ENCODE peak calls at places on chromosomes 16 and 17, in nine cellular contexts. One of them, this sample, is unnamed.
A peak's percentile ranks its signal among the peaks of the same experiment; 100 is the strongest.

GRCh38 chr17:21297597-21297996 is 13.1 kb downstream of the MAP2K3 start:
- DNase-seq in esophagus muscularis mucosa: no peak
- DNase-seq in heart left ventricle: peak; percentile 52
- DNase-seq in Peyer's patch: no peak
- DNase-seq in right lobe of liver: no peak
- DNase-seq in H1: no peak
- DNase-seq in stomach: no peak
- DNase-seq in ovary: no peak
- DNase-seq in transverse colon: no peak
- DNase-seq in this sample: no peak

GRCh38 chr17:82754297-82755208 is 2.7 kb downstream of the TBCD start:
- DNase-seq in esophagus muscularis mucosa: no peak
- DNase-seq in heart left ventricle: no peak
- DNase-seq in Peyer's patch: no peak
- DNase-seq in right lobe of liver: no peak
- DNase-seq in H1: peak; percentile 61
- DNase-seq in stomach: no peak
- DNase-seq in ovary: no peak
- DNase-seq in transverse colon: peak; percentile 39
- DNase-seq in this sample: no peak

GRCh38 chr17:15947331-15947730 is 2.4 kb downstream of the ADORA2B start:
- DNase-seq in esophagus muscularis mucosa: no peak
- DNase-seq in heart left ventricle: no peak
- DNase-seq in Peyer's patch: no peak
- DNase-seq in right lobe of liver: no peak
- DNase-seq in H1: no peak
- DNase-seq in stomach: no peak
- DNase-seq in ovary: no peak
- DNase-seq in transverse colon: peak; percentile 72
- DNase-seq in this sample: no peak

GRCh38 chr17:63316100-63316499 is 130.0 kb downstream of the CYB561 start:
- DNase-seq in esophagus muscularis mucosa: no peak
- DNase-seq in heart left ventricle: no peak
- DNase-seq in Peyer's patch: no peak
- DNase-seq in right lobe of liver: no peak
- DNase-seq in H1: no peak
- DNase-seq in stomach: no peak
- DNase-seq in ovary: no peak
- DNase-seq in transverse colon: no peak
- DNase-seq in this sample: no peak

GRCh38 chr17:17151055-17151454 is 55.1 kb downstream of the PLD6 start:
- DNase-seq in esophagus muscularis mucosa: no peak
- DNase-seq in heart left ventricle: no peak
- DNase-seq in Peyer's patch: no peak
- DNase-seq in right lobe of liver: no peak
- DNase-seq in H1: no peak
- DNase-seq in stomach: no peak
- DNase-seq in ovary: no peak
- DNase-seq in transverse colon: no peak
- DNase-seq in this sample: no peak

GRCh38 chr17:79831367-79832210 is 7.7 kb downstream of the CBX4 start:
- DNase-seq in esophagus muscularis mucosa: no peak
- DNase-seq in heart left ventricle: peak; percentile 86
- DNase-seq in Peyer's patch: no peak
- DNase-seq in right lobe of liver: peak; percentile 94
- DNase-seq in H1: no peak
- DNase-seq in stomach: peak; percentile 91
- DNase-seq in ovary: peak; percentile 62
- DNase-seq in transverse colon: no peak
- DNase-seq in this sample: no peak

GRCh38 chr17:81519284-81520020 is 6.9 kb upstream of the ACTG1 start:
- DNase-seq in esophagus muscularis mucosa: no peak
- DNase-seq in heart left ventricle: peak; percentile 75
- DNase-seq in Peyer's patch: peak; percentile 64
- DNase-seq in right lobe of liver: peak; percentile 48
- DNase-seq in H1: no peak
- DNase-seq in stomach: peak; percentile 81
- DNase-seq in ovary: no peak
- DNase-seq in transverse colon: peak; percentile 87
- DNase-seq in this sample: peak; percentile 40

GRCh38 chr16:75380870-75381269 is 52.4 kb downstream of the CFDP1 start:
- DNase-seq in esophagus muscularis mucosa: no peak
- DNase-seq in heart left ventricle: no peak
- DNase-seq in Peyer's patch: no peak
- DNase-seq in right lobe of liver: no peak
- DNase-seq in H1: no peak
- DNase-seq in stomach: no peak
- DNase-seq in ovary: no peak
- DNase-seq in transverse colon: no peak
- DNase-seq in this sample: no peak

GRCh38 chr17:38751144-38751802 is 1.3 kb upstream of the PSMB3 start:
- DNase-seq in esophagus muscularis mucosa: no peak
- DNase-seq in heart left ventricle: no peak
- DNase-seq in Peyer's patch: no peak
- DNase-seq in right lobe of liver: no peak
- DNase-seq in H1: no peak
- DNase-seq in stomach: no peak
- DNase-seq in ovary: peak; percentile 40
- DNase-seq in transverse colon: no peak
- DNase-seq in this sample: no peak

GRCh38 chr17:38752930-38753506 is 477 bp downstream of the PSMB3 start:
- DNase-seq in esophagus muscularis mucosa: no peak
- DNase-seq in heart left ventricle: no peak
- DNase-seq in Peyer's patch: no peak
- DNase-seq in right lobe of liver: no peak
- DNase-seq in H1: no peak
- DNase-seq in stomach: no peak
- DNase-seq in ovary: no peak
- DNase-seq in transverse colon: no peak
- DNase-seq in this sample: no peak

GRCh38 chr17:38750312-38751121 is 2.0 kb upstream of the PSMB3 start:
- DNase-seq in esophagus muscularis mucosa: no peak
- DNase-seq in heart left ventricle: peak; percentile 52
- DNase-seq in Peyer's patch: no peak
- DNase-seq in right lobe of liver: no peak
- DNase-seq in H1: no peak
- DNase-seq in stomach: no peak
- DNase-seq in ovary: peak; percentile 33
- DNase-seq in transverse colon: no peak
- DNase-seq in this sample: no peak

GRCh38 chr17:38751803-38752118 is 780 bp upstream of the PSMB3 start:
- DNase-seq in esophagus muscularis mucosa: no peak
- DNase-seq in heart left ventricle: peak; percentile 86
- DNase-seq in Peyer's patch: peak; percentile 82
- DNase-seq in right lobe of liver: peak; percentile 81
- DNase-seq in H1: no peak
- DNase-seq in stomach: peak; percentile 84
- DNase-seq in ovary: peak; percentile 87
- DNase-seq in transverse colon: peak; percentile 88
- DNase-seq in this sample: peak; percentile 85

DNA sequence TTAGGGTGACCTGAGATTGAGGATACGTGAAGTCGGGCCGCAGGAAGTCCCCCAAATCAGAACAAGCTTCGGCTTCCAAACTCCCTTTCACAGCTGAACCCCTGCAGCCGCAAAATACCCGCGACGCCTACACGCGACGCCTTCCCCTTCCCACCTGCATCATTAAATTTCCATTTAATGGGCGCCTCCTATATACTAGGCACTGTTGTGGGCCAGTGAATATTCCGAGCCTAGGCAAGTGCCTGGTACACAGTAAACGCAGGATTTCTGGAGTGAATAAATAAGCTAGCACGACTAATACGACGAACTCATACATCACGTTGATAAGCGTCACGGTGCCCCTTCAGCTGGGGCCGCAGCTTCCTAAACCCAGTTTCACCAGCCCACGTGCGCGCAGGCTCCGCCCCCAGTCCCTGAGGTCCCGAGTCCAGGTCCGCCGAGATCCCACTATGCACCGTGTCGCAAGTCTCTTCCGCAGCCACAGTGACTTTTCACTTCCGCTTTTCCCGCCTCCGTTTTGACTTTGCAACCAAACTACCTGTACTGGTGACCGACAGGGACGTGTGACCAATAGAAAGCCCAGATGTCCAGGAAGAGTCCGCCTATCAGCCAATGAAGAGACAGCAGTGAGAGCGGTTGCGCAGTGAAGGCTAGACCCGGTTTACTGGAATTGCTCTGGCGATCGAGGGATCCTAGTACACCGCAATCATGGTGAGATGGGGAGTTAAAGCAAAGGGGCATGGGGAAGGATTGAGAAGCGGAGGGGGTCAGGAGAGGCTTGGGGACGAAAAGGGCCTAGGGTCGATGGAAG is at the start of gene PSMB3:
- DNase-seq in esophagus muscularis mucosa: peak; percentile 100
- DNase-seq in heart left ventricle: peak; percentile 96
- DNase-seq in Peyer's patch: peak; percentile 99
- DNase-seq in right lobe of liver: peak; percentile 99
- DNase-seq in H1: peak; percentile 96
- DNase-seq in stomach: peak; percentile 97
- DNase-seq in ovary: peak; percentile 98
- DNase-seq in transverse colon: peak; percentile 98
- DNase-seq in this sample: peak; percentile 96
- TF ChIP-seq POLR2A in esophagus muscularis mucosa: no peak
- TF ChIP-seq POLR2A in heart left ventricle: no peak
- TF ChIP-seq POLR2A in Peyer's patch: peak; percentile 54
- TF ChIP-seq POLR2A in right lobe of liver: peak; percentile 54
- TF ChIP-seq POLR2A in H1: peak; percentile 75
- TF ChIP-seq POLR2A in stomach: no peak
- TF ChIP-seq POLR2A in ovary: peak; percentile 53
- TF ChIP-seq POLR2A in transverse colon: peak; percentile 50
- TF ChIP-seq POLR2A in this sample: peak; percentile 30

GRCh38 chr16:84302111-84302954 is 7.7 kb downstream of the WFDC1 start:
- DNase-seq in esophagus muscularis mucosa: no peak
- DNase-seq in heart left ventricle: no peak
- DNase-seq in Peyer's patch: no peak
- DNase-seq in right lobe of liver: no peak
- DNase-seq in H1: no peak
- DNase-seq in stomach: no peak
- DNase-seq in ovary: no peak
- DNase-seq in transverse colon: no peak
- DNase-seq in this sample: no peak

GRCh38 chr16:84303516-84303915 is 8.8 kb downstream of the WFDC1 start:
- DNase-seq in esophagus muscularis mucosa: no peak
- DNase-seq in heart left ventricle: no peak
- DNase-seq in Peyer's patch: no peak
- DNase-seq in right lobe of liver: no peak
- DNase-seq in H1: no peak
- DNase-seq in stomach: no peak
- DNase-seq in ovary: no peak
- DNase-seq in transverse colon: no peak
- DNase-seq in this sample: no peak

GRCh38 chr16:84299734-84300440 is 5.2 kb downstream of the WFDC1 start:
- DNase-seq in esophagus muscularis mucosa: no peak
- DNase-seq in heart left ventricle: no peak
- DNase-seq in Peyer's patch: no peak
- DNase-seq in right lobe of liver: no peak
- DNase-seq in H1: peak; percentile 51
- DNase-seq in stomach: no peak
- DNase-seq in ovary: no peak
- DNase-seq in transverse colon: no peak
- DNase-seq in this sample: no peak

GRCh38 chr16:84306564-84306963 is 11.9 kb downstream of the WFDC1 start:
- DNase-seq in esophagus muscularis mucosa: no peak
- DNase-seq in heart left ventricle: peak; percentile 14
- DNase-seq in Peyer's patch: no peak
- DNase-seq in right lobe of liver: no peak
- DNase-seq in H1: no peak
- DNase-seq in stomach: no peak
- DNase-seq in ovary: no peak
- DNase-seq in transverse colon: no peak
- DNase-seq in this sample: no peak

GRCh38 chr16:84303023-84303422 is 8.3 kb downstream of the WFDC1 start:
- DNase-seq in esophagus muscularis mucosa: no peak
- DNase-seq in heart left ventricle: no peak
- DNase-seq in Peyer's patch: no peak
- DNase-seq in right lobe of liver: no peak
- DNase-seq in H1: no peak
- DNase-seq in stomach: no peak
- DNase-seq in ovary: no peak
- DNase-seq in transverse colon: peak; percentile 29
- DNase-seq in this sample: peak; percentile 25
- H3K27ac ChIP-seq in esophagus muscularis mucosa: peak overlapping the region; percentile 83
- H3K27ac ChIP-seq in heart left ventricle: no peak overlapping the region
- H3K27ac ChIP-seq in Peyer's patch: no peak overlapping the region
- H3K27ac ChIP-seq in right lobe of liver: no peak overlapping the region
- H3K27ac ChIP-seq in H1: no peak overlapping the region
- H3K27ac ChIP-seq in stomach: no peak overlapping the region
- H3K27ac ChIP-seq in ovary: no peak overlapping the region
- H3K27ac ChIP-seq in transverse colon: peak overlapping the region; percentile 85
- H3K27ac ChIP-seq in this sample: peak overlapping the region; percentile 28

GRCh38 chr16:410516-411178 is 9.0 kb downstream of the DECR2 start:
- DNase-seq in esophagus muscularis mucosa: no peak
- DNase-seq in heart left ventricle: no peak
- DNase-seq in Peyer's patch: no peak
- DNase-seq in right lobe of liver: no peak
- DNase-seq in H1: no peak
- DNase-seq in stomach: no peak
- DNase-seq in ovary: no peak
- DNase-seq in transverse colon: no peak
- DNase-seq in this sample: no peak

GRCh38 chr16:411576-412265 is 10.0 kb downstream of the DECR2 start:
- DNase-seq in esophagus muscularis mucosa: no peak
- DNase-seq in heart left ventricle: no peak
- DNase-seq in Peyer's patch: no peak
- DNase-seq in right lobe of liver: no peak
- DNase-seq in H1: no peak
- DNase-seq in stomach: no peak
- DNase-seq in ovary: no peak
- DNase-seq in transverse colon: no peak
- DNase-seq in this sample: no peak

DNA sequence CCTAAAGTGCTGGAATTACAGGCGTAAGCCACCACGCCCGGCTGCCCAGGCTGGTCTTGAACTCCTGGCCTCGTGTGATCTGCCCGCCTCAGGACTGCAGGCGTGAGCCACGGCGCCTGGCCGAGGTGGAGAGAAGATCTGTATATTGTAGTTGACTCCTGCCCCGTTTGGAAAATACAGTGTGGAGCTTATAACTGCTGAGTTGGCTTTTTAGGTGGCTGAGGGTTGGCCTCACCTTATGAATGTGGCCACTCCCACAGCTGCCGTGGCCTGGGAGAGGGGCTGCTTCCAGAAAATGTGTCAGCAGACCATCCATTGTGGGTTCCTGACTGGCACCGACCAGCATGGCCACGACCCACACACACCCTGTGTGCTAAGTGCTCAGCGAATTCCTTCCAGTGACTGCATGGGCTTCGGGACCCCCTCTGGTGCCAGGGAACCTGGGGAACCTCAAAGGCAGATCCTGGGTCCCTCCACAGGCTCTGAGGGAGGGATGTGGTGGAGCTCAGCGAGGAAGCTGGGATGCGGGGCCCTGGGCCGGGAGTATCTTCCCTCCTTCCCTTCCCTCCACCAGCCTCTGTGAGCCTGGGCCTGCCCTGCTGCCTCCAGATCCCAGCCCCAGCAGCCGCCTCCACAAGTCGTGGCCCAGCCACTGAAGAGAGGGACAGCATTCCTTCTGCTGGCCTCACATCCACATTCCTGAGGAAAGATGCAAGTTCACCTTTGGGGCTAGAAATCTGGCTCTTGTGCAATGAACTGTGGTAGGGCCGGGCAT is 10.9 kb upstream of the RAB11FIP3 start:
- DNase-seq in esophagus muscularis mucosa: no peak
- DNase-seq in heart left ventricle: no peak
- DNase-seq in Peyer's patch: no peak
- DNase-seq in right lobe of liver: no peak
- DNase-seq in H1: no peak
- DNase-seq in stomach: no peak
- DNase-seq in ovary: no peak
- DNase-seq in transverse colon: no peak
- DNase-seq in this sample: no peak
- TF ChIP-seq POLR2A in esophagus muscularis mucosa: no peak
- TF ChIP-seq POLR2A in heart left ventricle: no peak
- TF ChIP-seq POLR2A in Peyer's patch: no peak
- TF ChIP-seq POLR2A in right lobe of liver: no peak
- TF ChIP-seq POLR2A in H1: no peak
- TF ChIP-seq POLR2A in stomach: no peak
- TF ChIP-seq POLR2A in ovary: no peak
- TF ChIP-seq POLR2A in transverse colon: no peak
- TF ChIP-seq POLR2A in this sample: no peak

GRCh38 chr17:19002805-19003542 is 1.6 kb downstream of the FAM83G start:
- DNase-seq in esophagus muscularis mucosa: no peak
- DNase-seq in heart left ventricle: no peak
- DNase-seq in Peyer's patch: no peak
- DNase-seq in right lobe of liver: no peak
- DNase-seq in H1: no peak
- DNase-seq in stomach: no peak
- DNase-seq in ovary: no peak
- DNase-seq in transverse colon: no peak
- DNase-seq in this sample: no peak
- H3K27ac ChIP-seq in esophagus muscularis mucosa: peak overlapping the region; percentile 80
- H3K27ac ChIP-seq in heart left ventricle: no peak overlapping the region
- H3K27ac ChIP-seq in Peyer's patch: peak overlapping the region; percentile 85
- H3K27ac ChIP-seq in right lobe of liver: peak overlapping the region; percentile 70
- H3K27ac ChIP-seq in H1: no peak overlapping the region
- H3K27ac ChIP-seq in stomach: peak overlapping the region; percentile 60
- H3K27ac ChIP-seq in ovary: no peak overlapping the region
- H3K27ac ChIP-seq in transverse colon: peak overlapping the region; percentile 94
- H3K27ac ChIP-seq in this sample: no peak overlapping the region